ENCODE peak calls at places on chromosomes 13 and 19, in nine cellular contexts. G, P, Q, H, Z, T, A, X and K are unnamed samples.

GRCh38 chr19:677601-678380 is 1.6 kb downstream of the FSTL3 start:
- DNase-seq in A (no peak), G (peak; percentile 55), X (no peak), Z (no peak), P (no peak), Q (no peak), H (no peak), T (no peak), K (no peak)

GRCh38 chr13:31964168-31964567 is 67.4 kb upstream of the FRY start:
- DNase-seq in G (no peak), X (no peak), P (no peak), Q (no peak), A (no peak), T (no peak), Z (no peak), H (no peak), K (no peak)

GRCh38 chr13:75430618-75431209 is 51.3 kb downstream of the TBC1D4 start:
- DNase-seq in H (no peak), Q (no peak), T (no peak), P (no peak), Z (no peak), G (no peak), A (no peak), X (no peak), K (no peak)

GRCh38 chr13:100209857-100210580 is 121.1 kb downstream of the PCCA start:
- DNase-seq in Q (no peak), P (no peak), A (no peak), X (no peak), Z (peak; percentile 82), T (no peak), G (no peak), H (no peak), K (no peak)

GRCh38 chr13:80684525-80685017 is 343.6 kb upstream of the SPRY2 start:
- DNase-seq in P (no peak), Z (no peak), A (no peak), X (no peak), Q (no peak), G (no peak), H (no peak), T (no peak), K (no peak)

GRCh38 chr19:7226749-7227148 is 67.5 kb downstream of the INSR start:
- DNase-seq in X (no peak), G (no peak), Z (no peak), A (no peak), Q (no peak), P (no peak), H (no peak), T (no peak), K (no peak)

GRCh38 chr19:30047355-30047895 is 105.4 kb downstream of the URI1 start:
- DNase-seq in H (no peak), A (no peak), Q (no peak), Z (no peak), P (no peak), T (no peak), G (no peak), X (no peak), K (no peak)

GRCh38 chr13:63855457-63856118 is 2439.9 kb upstream of the PCDH20 start:
- DNase-seq in T (no peak), G (no peak), Q (no peak), P (no peak), A (no peak), Z (peak; percentile 52), H (no peak), X (no peak), K (no peak)

GRCh38 chr19:35265126-35265995 is 3.4 kb upstream of the USF2 start:
- DNase-seq in X (no peak), H (peak; percentile 52), Z (no peak), T (no peak), Q (peak; percentile 64), P (peak; percentile 46), A (peak; percentile 66), G (peak; percentile 33), K (peak; percentile 23)

GRCh38 chr19:35206379-35206778 is 22.2 kb downstream of the FAM187B start:
- DNase-seq in X (no peak), G (no peak), H (no peak), Q (no peak), A (no peak), P (no peak), T (no peak), Z (no peak), K (no peak)

GRCh38 chr13:23384111-23384510 is 49.4 kb downstream of the SACS start:
- DNase-seq in G (no peak), X (no peak), A (no peak), P (no peak), Q (no peak), Z (peak; percentile 90), H (no peak), T (no peak), K (no peak)

GRCh38 chr13:32804673-32805260 is 211.5 kb upstream of the KL start:
- DNase-seq in H (no peak), Q (no peak), Z (peak; percentile 51), A (no peak), X (no peak), P (no peak), G (no peak), T (no peak), K (no peak)

GRCh38 chr19:49497790-49498106 is 1.5 kb downstream of the RPS11 start:
- DNase-seq in P (no peak), A (no peak), G (peak; percentile 54), Q (no peak), T (no peak), H (no peak), Z (no peak), X (no peak), K (no peak)

GRCh38 chr13:92849381-92849780 is 377.2 kb upstream of the GPC6 start:
- DNase-seq in G (no peak), Z (no peak), Q (no peak), P (no peak), H (no peak), A (no peak), X (no peak), T (no peak), K (no peak)

DNA sequence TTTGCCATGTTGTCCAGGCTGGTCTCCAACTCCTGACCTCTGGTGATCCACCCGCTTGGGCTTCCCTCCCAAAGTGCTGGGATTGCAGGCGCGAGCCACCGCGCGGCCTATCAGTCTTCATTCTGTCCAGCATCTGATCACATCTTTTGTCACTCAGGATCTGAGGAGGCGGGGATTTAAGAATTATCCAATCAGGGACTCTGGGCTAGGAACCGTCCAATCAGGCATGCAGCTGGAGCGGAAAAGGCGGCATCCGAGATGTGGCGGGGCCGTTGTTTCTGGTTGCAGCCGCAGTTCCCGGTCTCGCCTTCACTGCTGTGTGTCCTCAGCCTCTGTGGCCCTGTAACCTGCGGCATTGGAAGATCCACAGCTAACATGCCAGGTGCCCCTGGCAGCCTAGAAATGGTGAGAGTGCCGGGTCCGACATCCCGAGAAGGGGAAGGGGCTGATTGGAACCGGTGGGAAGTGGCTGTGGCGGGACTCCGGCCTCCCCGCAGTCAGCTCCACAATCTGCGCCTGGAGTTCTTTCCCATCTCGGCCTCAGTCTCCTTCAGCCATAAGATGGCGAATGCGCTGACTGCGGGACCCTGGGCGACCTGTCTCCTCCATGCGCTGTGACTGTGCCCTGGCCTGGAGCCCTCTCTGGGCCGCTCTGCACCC is at the start of gene ZNF729:
- DNase-seq in Z (no peak), H (peak; percentile 69), A (no peak), P (no peak), G (no peak), T (no peak), X (no peak), Q (no peak), K (no peak)
- TF ChIP-seq POLR2A in Z (no peak), H (no peak), A (no peak), P (no peak), G (no peak), T (no peak), X (no peak), Q (no peak), K (no peak)

GRCh38 chr19:3298853-3299449 is 67.4 kb upstream of the NFIC start:
- DNase-seq in X (no peak), T (no peak), Z (no peak), G (no peak), A (no peak), H (no peak), P (no peak), Q (no peak), K (no peak)

GRCh38 chr19:3304871-3305423 is 61.4 kb upstream of the NFIC start:
- DNase-seq in X (no peak), T (peak; percentile 67), A (peak; percentile 78), Q (peak; percentile 82), H (peak; percentile 79), P (peak; percentile 82), G (peak; percentile 82), Z (peak; percentile 41), K (peak; percentile 66)

GRCh38 chr19:3302755-3303154 is 63.6 kb upstream of the NFIC start:
- DNase-seq in Q (no peak), P (no peak), Z (no peak), T (no peak), A (no peak), G (no peak), H (no peak), X (no peak), K (no peak)
- H3K9me3 ChIP-seq in Q (peaks cover 4% of the 10 kb centered on the region), P (peaks cover 9% of the 10 kb centered on the region), Z (peaks cover 9% of the 10 kb centered on the region), T (no peaks in the 10 kb centered on the region), A (no peaks in the 10 kb centered on the region), G (no peaks in the 10 kb centered on the region), H (no peaks in the 10 kb centered on the region), X (peaks cover 8% of the 10 kb centered on the region), K (no peaks in the 10 kb centered on the region)

DNA sequence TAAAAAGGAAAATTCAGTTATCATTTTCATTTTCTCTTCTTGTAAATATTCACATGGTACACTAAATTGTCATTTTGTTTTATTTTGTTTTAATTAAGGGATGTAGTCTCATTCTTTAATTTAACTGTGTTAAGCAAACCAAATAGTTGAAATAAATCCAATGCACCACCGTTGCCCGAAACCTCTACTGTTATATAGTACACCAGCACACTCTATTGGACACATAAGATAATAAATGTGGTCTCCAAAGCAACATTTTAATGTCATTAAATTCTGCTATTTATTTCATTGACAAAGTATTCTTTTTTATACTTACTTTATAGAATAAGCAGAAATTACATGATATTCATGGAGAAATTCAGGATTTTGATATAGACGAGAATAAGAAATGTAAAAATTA is 156.4 kb upstream of the FREM2 start:
- DNase-seq in P (no peak), H (no peak), Z (peak; percentile 1), Q (no peak), X (no peak), T (no peak), A (no peak), G (no peak), K (no peak)
- TF ChIP-seq CTCF in P (no peak), H (peak; percentile 9), Z (peak; percentile 32), Q (peak; percentile 22), X (no peak), T (peak; percentile 23), A (peak; percentile 23), G (peak; percentile 47), K (peak; percentile 8)

DNA sequence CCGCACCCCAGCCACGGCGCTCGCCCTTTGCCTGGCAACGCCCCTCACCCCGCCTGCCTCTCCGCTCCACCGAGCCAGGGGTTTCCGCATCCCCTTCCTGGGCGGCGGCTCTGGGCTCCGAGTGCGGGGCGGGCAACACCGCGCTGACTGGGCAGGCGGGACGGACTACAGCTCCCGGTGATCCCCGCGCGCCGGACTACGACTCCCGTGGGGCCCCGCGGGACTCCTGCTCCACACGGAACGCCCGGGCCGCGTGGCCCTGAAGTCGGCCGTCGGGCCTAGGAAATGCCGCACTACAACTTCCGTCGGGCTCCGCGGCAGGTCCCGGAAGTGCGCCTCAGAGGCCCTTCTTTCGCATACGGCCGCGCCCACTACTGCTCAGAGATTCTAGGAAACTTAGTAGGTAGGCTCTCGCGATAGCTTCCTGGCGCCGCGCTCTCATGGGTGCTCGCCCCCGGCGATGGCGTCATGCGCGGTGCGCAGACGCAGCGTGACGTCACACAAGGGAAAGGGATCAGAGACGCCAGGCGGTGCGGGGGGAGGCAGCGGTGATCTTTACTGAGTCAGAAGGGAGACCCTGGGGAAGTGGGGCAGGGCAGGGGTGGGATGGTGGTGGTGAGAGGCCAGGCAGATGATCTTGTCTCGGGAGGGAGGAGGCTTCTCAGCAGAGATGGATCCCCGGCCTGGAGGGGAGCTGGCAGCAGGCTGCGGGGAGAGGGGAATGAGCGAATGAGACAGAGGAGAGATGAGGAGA is at the start of gene JOSD2:
- DNase-seq in T (peak; percentile 99), A (peak; percentile 99), G (peak; percentile 99), Q (peak; percentile 99), Z (peak; percentile 99), X (peak; percentile 96), H (peak; percentile 97), P (peak; percentile 98), K (peak; percentile 99)
- TF ChIP-seq POLR2A in T (peak; percentile 68), A (peak; percentile 60), G (peak; percentile 51), Q (peak; percentile 62), Z (peak; percentile 55), X (peak; percentile 42), H (no peak), P (peak; percentile 76), K (peak; percentile 55)